ENCODE peak calls at places on chromosomes 12 and 14, in five cellular contexts. One of them, this sample, is unnamed. For H3K4me1, the result is how much of the 10 kb centered on the place peaks cover.

GRCh38 chr14:104895786-104896642 is 28.7 kb upstream of the PLD4 start:
- DNase-seq in H9: peak
- DNase-seq in IMR-90: no peak
- DNase-seq in mesenchymal stem cell: no peak
- DNase-seq in trophoblast cell: no peak
- DNase-seq in this sample: no peak

GRCh38 chr12:113683566-113683965 is 211.9 kb upstream of the LHX5 start:
- DNase-seq in H9: no peak
- DNase-seq in IMR-90: no peak
- DNase-seq in mesenchymal stem cell: no peak
- DNase-seq in trophoblast cell: no peak
- DNase-seq in this sample: no peak

GRCh38 chr12:31672521-31672920 is 13.0 kb downstream of the ETFBKMT start:
- DNase-seq in H9: no peak
- DNase-seq in IMR-90: no peak
- DNase-seq in mesenchymal stem cell: no peak
- DNase-seq in trophoblast cell: no peak
- DNase-seq in this sample: no peak

GRCh38 chr14:81565441-81566290 is 32.0 kb upstream of the SEL1L start:
- DNase-seq in H9: no peak
- DNase-seq in IMR-90: no peak
- DNase-seq in mesenchymal stem cell: peak
- DNase-seq in trophoblast cell: peak
- DNase-seq in this sample: peak

GRCh38 chr12:114229150-114229549 is 176.8 kb downstream of the TBX5 start:
- DNase-seq in H9: no peak
- DNase-seq in IMR-90: no peak
- DNase-seq in mesenchymal stem cell: no peak
- DNase-seq in trophoblast cell: no peak
- DNase-seq in this sample: no peak

GRCh38 chr14:79809849-79810612 is 401.3 kb downstream of the DIO2 start:
- DNase-seq in H9: no peak
- DNase-seq in IMR-90: peak
- DNase-seq in mesenchymal stem cell: peak
- DNase-seq in trophoblast cell: peak
- DNase-seq in this sample: peak

GRCh38 chr14:31955941-31956579 is 121.0 kb upstream of the ARHGAP5 start:
- DNase-seq in H9: no peak
- DNase-seq in IMR-90: peak
- DNase-seq in mesenchymal stem cell: no peak
- DNase-seq in trophoblast cell: no peak
- DNase-seq in this sample: no peak

GRCh38 chr12:6461401-6462233 is 8.9 kb downstream of the VAMP1 start:
- DNase-seq in H9: no peak
- DNase-seq in IMR-90: peak
- DNase-seq in mesenchymal stem cell: no peak
- DNase-seq in trophoblast cell: peak
- DNase-seq in this sample: no peak

GRCh38 chr12:96015672-96016071 is 19.5 kb upstream of the HAL start:
- DNase-seq in H9: peak
- DNase-seq in IMR-90: peak
- DNase-seq in mesenchymal stem cell: peak
- DNase-seq in trophoblast cell: peak
- DNase-seq in this sample: no peak

GRCh38 chr12:26701604-26702215 is 131.3 kb downstream of the ITPR2 start:
- DNase-seq in H9: no peak
- DNase-seq in IMR-90: peak
- DNase-seq in mesenchymal stem cell: peak
- DNase-seq in trophoblast cell: peak
- DNase-seq in this sample: peak

GRCh38 chr12:32034045-32034444 is 72.6 kb upstream of the BICD1 start:
- DNase-seq in H9: no peak
- DNase-seq in IMR-90: no peak
- DNase-seq in mesenchymal stem cell: peak
- DNase-seq in trophoblast cell: no peak
- DNase-seq in this sample: no peak

DNA sequence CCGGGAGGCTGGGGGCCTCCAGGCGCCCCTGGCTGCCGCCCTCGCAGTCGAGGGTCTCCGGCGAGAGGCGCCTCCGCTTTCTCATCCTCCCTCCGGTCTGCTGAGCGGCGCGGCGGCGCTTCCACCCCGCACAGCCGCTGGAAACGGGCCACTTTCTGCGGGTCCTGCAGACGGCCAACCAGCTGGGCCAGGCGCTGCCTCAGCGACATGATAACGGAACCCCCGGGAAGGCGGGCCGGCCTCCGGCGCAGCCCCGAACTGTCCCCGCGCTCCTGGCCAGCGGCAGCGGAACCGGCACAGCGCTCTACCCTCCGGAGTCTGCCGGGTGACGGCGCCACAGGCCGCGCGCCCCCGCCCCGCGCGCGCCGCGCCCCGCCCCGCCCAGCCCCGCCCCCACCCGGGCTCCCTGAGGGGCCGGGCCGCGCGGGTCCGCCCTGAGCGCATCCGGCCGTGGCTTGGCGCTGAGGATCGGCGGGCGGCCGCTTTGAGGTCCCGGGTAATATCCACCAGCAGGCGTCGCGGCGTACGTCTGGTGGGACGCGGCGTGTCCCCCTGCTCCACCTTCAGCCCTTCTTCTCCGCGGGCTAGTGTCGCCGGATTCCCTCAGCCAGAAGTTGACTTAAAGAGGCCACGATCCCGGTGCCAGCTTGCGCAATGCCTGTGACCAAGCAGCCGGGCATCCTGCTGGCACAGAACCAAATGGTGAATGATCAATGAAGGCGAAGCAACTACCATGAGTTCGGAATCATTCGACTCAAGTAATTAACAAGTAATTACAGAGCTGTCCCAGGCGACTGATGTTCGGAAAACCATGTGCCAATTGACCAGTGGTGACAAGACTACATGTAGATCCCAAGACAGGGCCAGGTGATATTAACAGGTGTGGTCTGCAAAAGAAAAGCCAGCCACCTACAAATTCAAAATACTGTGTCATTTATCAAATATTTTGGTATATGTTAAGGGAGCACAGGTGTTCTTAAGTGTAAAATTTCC is at the start of gene SGPP1:
- DNase-seq in H9: peak
- DNase-seq in IMR-90: peak
- DNase-seq in mesenchymal stem cell: peak
- DNase-seq in trophoblast cell: peak
- DNase-seq in this sample: peak
- H3K4me1 ChIP-seq in H9: under half
- H3K4me1 ChIP-seq in IMR-90: under half
- H3K4me1 ChIP-seq in mesenchymal stem cell: under half
- H3K4me1 ChIP-seq in trophoblast cell: under half
- H3K4me1 ChIP-seq in this sample: under half

GRCh38 chr12:51829641-51830040 is 18.9 kb downstream of the FIGNL2 start:
- DNase-seq in H9: no peak
- DNase-seq in IMR-90: no peak
- DNase-seq in mesenchymal stem cell: no peak
- DNase-seq in trophoblast cell: no peak
- DNase-seq in this sample: no peak

GRCh38 chr12:51827925-51828818 is 20.3 kb downstream of the FIGNL2 start:
- DNase-seq in H9: no peak
- DNase-seq in IMR-90: peak
- DNase-seq in mesenchymal stem cell: no peak
- DNase-seq in trophoblast cell: no peak
- DNase-seq in this sample: no peak

GRCh38 chr12:51826881-51827280 is 21.6 kb downstream of the FIGNL2 start:
- DNase-seq in H9: no peak
- DNase-seq in IMR-90: no peak
- DNase-seq in mesenchymal stem cell: no peak
- DNase-seq in trophoblast cell: no peak
- DNase-seq in this sample: no peak

GRCh38 chr12:51832708-51833107 is 15.8 kb downstream of the FIGNL2 start:
- DNase-seq in H9: no peak
- DNase-seq in IMR-90: no peak
- DNase-seq in mesenchymal stem cell: no peak
- DNase-seq in trophoblast cell: no peak
- DNase-seq in this sample: no peak

GRCh38 chr12:51828951-51829581 is 19.5 kb downstream of the FIGNL2 start:
- DNase-seq in H9: peak
- DNase-seq in IMR-90: no peak
- DNase-seq in mesenchymal stem cell: no peak
- DNase-seq in trophoblast cell: no peak
- DNase-seq in this sample: no peak
- H4K91ac ChIP-seq in H9: no peak
- H4K91ac ChIP-seq in IMR-90: no peak
- H4K91ac ChIP-seq in mesenchymal stem cell: no peak
- H4K91ac ChIP-seq in trophoblast cell: peak
- H4K91ac ChIP-seq in this sample: no peak

DNA sequence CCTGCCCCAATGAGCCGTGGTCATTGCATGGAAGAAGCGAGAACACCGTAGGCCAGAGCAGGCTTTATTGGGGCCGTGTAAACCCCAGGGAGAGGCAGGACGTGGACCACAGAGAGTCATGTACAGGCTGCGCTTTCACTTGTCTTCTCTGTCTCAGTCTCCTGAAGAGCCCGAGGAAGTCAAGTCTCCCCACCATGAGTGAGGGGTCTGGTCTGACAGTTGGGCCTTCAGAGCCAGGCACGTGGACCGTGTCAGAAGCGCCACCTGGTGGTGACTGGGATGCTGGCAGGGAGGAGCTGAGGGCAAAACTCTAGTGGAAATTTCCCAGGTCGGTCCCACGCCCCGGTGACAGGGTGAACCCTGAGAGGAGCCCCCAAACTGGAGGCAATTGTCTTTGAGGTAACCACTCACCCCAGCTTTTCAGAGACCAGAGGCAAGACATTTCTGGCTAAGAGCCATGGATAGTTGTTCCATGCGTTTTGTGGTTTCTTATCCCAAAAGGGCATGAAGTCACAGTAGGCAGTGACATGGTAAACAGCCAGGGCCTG is 17.4 kb downstream of the RPS6KL1 start:
- DNase-seq in H9: peak
- DNase-seq in IMR-90: peak
- DNase-seq in mesenchymal stem cell: peak
- DNase-seq in trophoblast cell: peak
- DNase-seq in this sample: peak
- H3K4me1 ChIP-seq in H9: under half
- H3K4me1 ChIP-seq in IMR-90: under half
- H3K4me1 ChIP-seq in mesenchymal stem cell: under half
- H3K4me1 ChIP-seq in trophoblast cell: under half
- H3K4me1 ChIP-seq in this sample: under half

GRCh38 chr12:124143726-124144125 is 151.2 kb upstream of the RFLNA start:
- DNase-seq in H9: no peak
- DNase-seq in IMR-90: no peak
- DNase-seq in mesenchymal stem cell: no peak
- DNase-seq in trophoblast cell: no peak
- DNase-seq in this sample: no peak
- H4K91ac ChIP-seq in H9: no peak
- H4K91ac ChIP-seq in IMR-90: no peak
- H4K91ac ChIP-seq in mesenchymal stem cell: no peak
- H4K91ac ChIP-seq in trophoblast cell: no peak
- H4K91ac ChIP-seq in this sample: no peak

GRCh38 chr12:10750385-10750727 is 27.2 kb upstream of the YBX3 start:
- DNase-seq in H9: no peak
- DNase-seq in IMR-90: no peak
- DNase-seq in mesenchymal stem cell: no peak
- DNase-seq in trophoblast cell: peak
- DNase-seq in this sample: no peak

GRCh38 chr12:10753066-10753465 is 29.9 kb upstream of the YBX3 start:
- DNase-seq in H9: no peak
- DNase-seq in IMR-90: peak
- DNase-seq in mesenchymal stem cell: peak
- DNase-seq in trophoblast cell: peak
- DNase-seq in this sample: no peak

GRCh38 chr12:10747730-10748129 is 24.6 kb upstream of the YBX3 start:
- DNase-seq in H9: no peak
- DNase-seq in IMR-90: no peak
- DNase-seq in mesenchymal stem cell: no peak
- DNase-seq in trophoblast cell: no peak
- DNase-seq in this sample: no peak

GRCh38 chr12:10749700-10750384 is 26.7 kb upstream of the YBX3 start:
- DNase-seq in H9: peak
- DNase-seq in IMR-90: peak
- DNase-seq in mesenchymal stem cell: peak
- DNase-seq in trophoblast cell: peak
- DNase-seq in this sample: peak
- H3K4me1 ChIP-seq in H9: under half
- H3K4me1 ChIP-seq in IMR-90: under half
- H3K4me1 ChIP-seq in mesenchymal stem cell: under half
- H3K4me1 ChIP-seq in trophoblast cell: under half
- H3K4me1 ChIP-seq in this sample: under half

GRCh38 chr14:67491741-67492504 is 3.4 kb upstream of the TMEM229B start:
- DNase-seq in H9: no peak
- DNase-seq in IMR-90: no peak
- DNase-seq in mesenchymal stem cell: no peak
- DNase-seq in trophoblast cell: no peak
- DNase-seq in this sample: no peak
- H4K91ac ChIP-seq in H9: no peak
- H4K91ac ChIP-seq in IMR-90: no peak
- H4K91ac ChIP-seq in mesenchymal stem cell: no peak
- H4K91ac ChIP-seq in trophoblast cell: no peak
- H4K91ac ChIP-seq in this sample: no peak

GRCh38 chr12:57746025-57746424 is 1.2 kb downstream of the TSPAN31 start:
- DNase-seq in H9: no peak
- DNase-seq in IMR-90: no peak
- DNase-seq in mesenchymal stem cell: no peak
- DNase-seq in trophoblast cell: no peak
- DNase-seq in this sample: no peak
- H3K4me1 ChIP-seq in H9: under half
- H3K4me1 ChIP-seq in IMR-90: under half
- H3K4me1 ChIP-seq in mesenchymal stem cell: under half
- H3K4me1 ChIP-seq in trophoblast cell: under half
- H3K4me1 ChIP-seq in this sample: under half

GRCh38 chr12:53454710-53455109 is 2.8 kb downstream of the PCBP2 start:
- DNase-seq in H9: no peak
- DNase-seq in IMR-90: no peak
- DNase-seq in mesenchymal stem cell: no peak
- DNase-seq in trophoblast cell: no peak
- DNase-seq in this sample: no peak

GRCh38 chr12:53453953-53454640 is 2.2 kb downstream of the PCBP2 start:
- DNase-seq in H9: no peak
- DNase-seq in IMR-90: no peak
- DNase-seq in mesenchymal stem cell: no peak
- DNase-seq in trophoblast cell: no peak
- DNase-seq in this sample: no peak

GRCh38 chr12:53450936-53451335 is 966 bp upstream of the PCBP2 start:
- DNase-seq in H9: no peak
- DNase-seq in IMR-90: no peak
- DNase-seq in mesenchymal stem cell: no peak
- DNase-seq in trophoblast cell: no peak
- DNase-seq in this sample: no peak

GRCh38 chr12:53452159-53453077 is 516 bp downstream of the PCBP2 start:
- DNase-seq in H9: peak
- DNase-seq in IMR-90: peak
- DNase-seq in mesenchymal stem cell: peak
- DNase-seq in trophoblast cell: peak
- DNase-seq in this sample: peak

DNA sequence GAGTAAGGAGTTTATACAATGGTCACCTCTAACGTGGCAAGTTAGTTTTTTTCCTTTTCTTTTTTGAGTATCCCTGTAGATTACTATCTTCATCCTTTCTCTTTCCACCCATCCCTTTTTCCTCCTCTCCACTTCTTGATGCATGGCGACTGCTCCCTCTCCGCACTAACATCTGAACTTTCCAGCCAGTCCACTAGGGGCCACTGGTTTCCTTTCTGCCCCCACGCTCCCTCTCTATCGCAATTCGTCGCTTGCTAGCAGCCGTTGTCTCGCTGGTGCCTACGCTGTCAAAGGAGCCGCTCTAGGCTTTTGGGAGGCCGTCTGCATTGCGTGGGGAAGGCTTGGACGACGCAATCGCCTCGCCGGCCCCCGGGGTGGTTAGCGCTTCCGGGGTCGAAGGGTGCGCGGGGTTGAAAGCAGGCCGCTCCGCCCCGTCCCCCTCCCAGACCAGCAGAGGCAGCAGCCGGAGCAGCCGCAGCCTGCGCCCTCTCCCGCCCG is at the start of gene PCBP2:
- DNase-seq in H9: peak
- DNase-seq in IMR-90: peak
- DNase-seq in mesenchymal stem cell: peak
- DNase-seq in trophoblast cell: peak
- DNase-seq in this sample: peak
- H4K91ac ChIP-seq in H9: no peak
- H4K91ac ChIP-seq in IMR-90: peak
- H4K91ac ChIP-seq in mesenchymal stem cell: peak
- H4K91ac ChIP-seq in trophoblast cell: peak
- H4K91ac ChIP-seq in this sample: peak

This sample was measured in neuronal stem cell.